ENCODE peak calls at places on chromosomes 7 and 10, in eight cellular contexts. One of them, this sample, is unnamed.

GRCh38 chr10:88389456-88389855 is 193.7 kb downstream of the RNLS start:
- DNase-seq in CD8-positive, alpha-beta T cell: peak; percentile 25
- DNase-seq in endothelial cell: peak; percentile 20
- DNase-seq in Peyer's patch: peak; percentile 26
- DNase-seq in cardiac fibroblast: peak; percentile 80
- DNase-seq in astrocyte of the spinal cord: peak; percentile 79
- DNase-seq in breast epithelium: no peak
- DNase-seq in heart right ventricle: peak; percentile 54
- DNase-seq in this sample: no peak

GRCh38 chr7:78172138-78172887 is 373.7 kb downstream of the PHTF2 start:
- DNase-seq in CD8-positive, alpha-beta T cell: no peak
- DNase-seq in endothelial cell: no peak
- DNase-seq in Peyer's patch: no peak
- DNase-seq in cardiac fibroblast: no peak
- DNase-seq in astrocyte of the spinal cord: no peak
- DNase-seq in breast epithelium: no peak
- DNase-seq in heart right ventricle: no peak
- DNase-seq in this sample: no peak

GRCh38 chr7:132560825-132561529 is 15.3 kb downstream of the PLXNA4 start:
- DNase-seq in CD8-positive, alpha-beta T cell: no peak
- DNase-seq in endothelial cell: no peak
- DNase-seq in Peyer's patch: no peak
- DNase-seq in cardiac fibroblast: no peak
- DNase-seq in astrocyte of the spinal cord: no peak
- DNase-seq in breast epithelium: no peak
- DNase-seq in heart right ventricle: no peak
- DNase-seq in this sample: no peak

GRCh38 chr10:116667484-116667883 is 46.7 kb downstream of the PNLIPRP2 start:
- DNase-seq in CD8-positive, alpha-beta T cell: no peak
- DNase-seq in endothelial cell: no peak
- DNase-seq in Peyer's patch: no peak
- DNase-seq in cardiac fibroblast: no peak
- DNase-seq in astrocyte of the spinal cord: no peak
- DNase-seq in breast epithelium: no peak
- DNase-seq in heart right ventricle: no peak
- DNase-seq in this sample: no peak

GRCh38 chr10:96448021-96448457 is 65.7 kb downstream of the TLL2 start:
- DNase-seq in CD8-positive, alpha-beta T cell: no peak
- DNase-seq in endothelial cell: no peak
- DNase-seq in Peyer's patch: no peak
- DNase-seq in cardiac fibroblast: peak; percentile 13
- DNase-seq in astrocyte of the spinal cord: peak; percentile 27
- DNase-seq in breast epithelium: no peak
- DNase-seq in heart right ventricle: peak; percentile 79
- DNase-seq in this sample: no peak

GRCh38 chr10:87675396-87676376 is 16.0 kb downstream of the PAPSS2 start:
- DNase-seq in CD8-positive, alpha-beta T cell: no peak
- DNase-seq in endothelial cell: no peak
- DNase-seq in Peyer's patch: no peak
- DNase-seq in cardiac fibroblast: peak; percentile 79
- DNase-seq in astrocyte of the spinal cord: peak; percentile 79
- DNase-seq in breast epithelium: no peak
- DNase-seq in heart right ventricle: no peak
- DNase-seq in this sample: peak; percentile 41

GRCh38 chr7:16397497-16398210 is 23.7 kb downstream of the CRPPA start:
- DNase-seq in CD8-positive, alpha-beta T cell: no peak
- DNase-seq in endothelial cell: no peak
- DNase-seq in Peyer's patch: no peak
- DNase-seq in cardiac fibroblast: no peak
- DNase-seq in astrocyte of the spinal cord: no peak
- DNase-seq in breast epithelium: no peak
- DNase-seq in heart right ventricle: no peak
- DNase-seq in this sample: no peak

GRCh38 chr10:93073539-93074136 is at the start of gene CYP26A1:
- DNase-seq in CD8-positive, alpha-beta T cell: no peak
- DNase-seq in endothelial cell: no peak
- DNase-seq in Peyer's patch: no peak
- DNase-seq in cardiac fibroblast: no peak
- DNase-seq in astrocyte of the spinal cord: no peak
- DNase-seq in breast epithelium: no peak
- DNase-seq in heart right ventricle: no peak
- DNase-seq in this sample: no peak

GRCh38 chr7:101555269-101555920 is 73.7 kb downstream of the MYL10 start:
- DNase-seq in CD8-positive, alpha-beta T cell: no peak
- DNase-seq in endothelial cell: no peak
- DNase-seq in Peyer's patch: no peak
- DNase-seq in cardiac fibroblast: no peak
- DNase-seq in astrocyte of the spinal cord: no peak
- DNase-seq in breast epithelium: peak; percentile 22
- DNase-seq in heart right ventricle: no peak
- DNase-seq in this sample: no peak

GRCh38 chr10:72044417-72045041 is 43.8 kb downstream of the SPOCK2 start:
- DNase-seq in CD8-positive, alpha-beta T cell: no peak
- DNase-seq in endothelial cell: peak; percentile 22
- DNase-seq in Peyer's patch: no peak
- DNase-seq in cardiac fibroblast: no peak
- DNase-seq in astrocyte of the spinal cord: no peak
- DNase-seq in breast epithelium: no peak
- DNase-seq in heart right ventricle: no peak
- DNase-seq in this sample: no peak

GRCh38 chr10:27022048-27022447 is 78.2 kb downstream of the ANKRD26 start:
- DNase-seq in CD8-positive, alpha-beta T cell: no peak
- DNase-seq in endothelial cell: no peak
- DNase-seq in Peyer's patch: no peak
- DNase-seq in cardiac fibroblast: no peak
- DNase-seq in astrocyte of the spinal cord: no peak
- DNase-seq in breast epithelium: no peak
- DNase-seq in heart right ventricle: no peak
- DNase-seq in this sample: no peak

GRCh38 chr7:92717982-92718716 is 118.2 kb downstream of the CDK6 start:
- DNase-seq in CD8-positive, alpha-beta T cell: peak; percentile 44
- DNase-seq in endothelial cell: peak; percentile 7
- DNase-seq in Peyer's patch: peak; percentile 38
- DNase-seq in cardiac fibroblast: peak; percentile 55
- DNase-seq in astrocyte of the spinal cord: peak; percentile 90
- DNase-seq in breast epithelium: no peak
- DNase-seq in heart right ventricle: peak; percentile 80
- DNase-seq in this sample: no peak

GRCh38 chr7:83413831-83414230 is 235.1 kb downstream of the SEMA3E start:
- DNase-seq in CD8-positive, alpha-beta T cell: no peak
- DNase-seq in endothelial cell: no peak
- DNase-seq in Peyer's patch: no peak
- DNase-seq in cardiac fibroblast: peak; percentile 56
- DNase-seq in astrocyte of the spinal cord: peak; percentile 12
- DNase-seq in breast epithelium: no peak
- DNase-seq in heart right ventricle: no peak
- DNase-seq in this sample: no peak

GRCh38 chr7:134472572-134473242 is 13.8 kb upstream of the AKR1B1 start:
- DNase-seq in CD8-positive, alpha-beta T cell: no peak
- DNase-seq in endothelial cell: no peak
- DNase-seq in Peyer's patch: no peak
- DNase-seq in cardiac fibroblast: no peak
- DNase-seq in astrocyte of the spinal cord: no peak
- DNase-seq in breast epithelium: no peak
- DNase-seq in heart right ventricle: no peak
- DNase-seq in this sample: no peak

DNA sequence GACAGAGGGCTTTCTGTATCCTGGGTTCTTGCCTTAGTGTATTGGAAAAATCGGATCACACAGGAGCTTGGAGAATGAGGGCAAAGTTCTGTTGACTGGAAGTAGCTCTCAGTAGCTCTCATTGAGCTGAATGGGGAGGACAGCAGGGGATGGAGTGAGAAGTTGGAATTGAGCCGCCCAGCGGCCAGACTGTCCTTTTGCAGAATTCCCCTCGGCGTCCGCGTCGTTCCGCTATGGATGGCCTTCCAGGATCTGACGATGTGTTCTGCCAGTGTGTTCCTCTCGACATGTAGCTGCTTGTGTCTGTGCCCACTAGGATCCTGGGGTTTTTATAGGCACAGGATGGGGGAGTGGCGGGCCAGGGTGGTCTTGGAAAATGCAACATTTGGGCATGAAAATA is 351.8 kb upstream of the SEMA3A start:
- DNase-seq in CD8-positive, alpha-beta T cell: no peak
- DNase-seq in endothelial cell: no peak
- DNase-seq in Peyer's patch: no peak
- DNase-seq in cardiac fibroblast: no peak
- DNase-seq in astrocyte of the spinal cord: no peak
- DNase-seq in breast epithelium: no peak
- DNase-seq in heart right ventricle: no peak
- DNase-seq in this sample: no peak
- TF ChIP-seq CTCF in CD8-positive, alpha-beta T cell: no peak
- TF ChIP-seq CTCF in endothelial cell: no peak
- TF ChIP-seq CTCF in Peyer's patch: no peak
- TF ChIP-seq CTCF in cardiac fibroblast: no peak
- TF ChIP-seq CTCF in astrocyte of the spinal cord: no peak
- TF ChIP-seq CTCF in breast epithelium: no peak
- TF ChIP-seq CTCF in heart right ventricle: no peak
- TF ChIP-seq CTCF in this sample: no peak

GRCh38 chr10:132591166-132591971 is 53.8 kb downstream of the INPP5A start:
- DNase-seq in CD8-positive, alpha-beta T cell: no peak
- DNase-seq in endothelial cell: no peak
- DNase-seq in Peyer's patch: no peak
- DNase-seq in cardiac fibroblast: peak; percentile 80
- DNase-seq in astrocyte of the spinal cord: peak; percentile 69
- DNase-seq in breast epithelium: no peak
- DNase-seq in heart right ventricle: peak; percentile 61
- DNase-seq in this sample: no peak
- TF ChIP-seq CTCF in CD8-positive, alpha-beta T cell: no peak
- TF ChIP-seq CTCF in endothelial cell: no peak
- TF ChIP-seq CTCF in Peyer's patch: no peak
- TF ChIP-seq CTCF in cardiac fibroblast: no peak
- TF ChIP-seq CTCF in astrocyte of the spinal cord: no peak
- TF ChIP-seq CTCF in breast epithelium: no peak
- TF ChIP-seq CTCF in heart right ventricle: no peak
- TF ChIP-seq CTCF in this sample: peak; percentile 15

GRCh38 chr10:48616436-48616835 is 11.6 kb upstream of the ARHGAP22 start:
- DNase-seq in CD8-positive, alpha-beta T cell: no peak
- DNase-seq in endothelial cell: no peak
- DNase-seq in Peyer's patch: no peak
- DNase-seq in cardiac fibroblast: no peak
- DNase-seq in astrocyte of the spinal cord: no peak
- DNase-seq in breast epithelium: no peak
- DNase-seq in heart right ventricle: no peak
- DNase-seq in this sample: no peak

GRCh38 chr10:48611133-48611532 is 6.3 kb upstream of the ARHGAP22 start:
- DNase-seq in CD8-positive, alpha-beta T cell: no peak
- DNase-seq in endothelial cell: no peak
- DNase-seq in Peyer's patch: no peak
- DNase-seq in cardiac fibroblast: no peak
- DNase-seq in astrocyte of the spinal cord: no peak
- DNase-seq in breast epithelium: no peak
- DNase-seq in heart right ventricle: no peak
- DNase-seq in this sample: no peak

GRCh38 chr10:48613015-48613414 is 8.1 kb upstream of the ARHGAP22 start:
- DNase-seq in CD8-positive, alpha-beta T cell: no peak
- DNase-seq in endothelial cell: no peak
- DNase-seq in Peyer's patch: no peak
- DNase-seq in cardiac fibroblast: no peak
- DNase-seq in astrocyte of the spinal cord: no peak
- DNase-seq in breast epithelium: no peak
- DNase-seq in heart right ventricle: no peak
- DNase-seq in this sample: no peak

GRCh38 chr10:48612241-48612943 is 7.5 kb upstream of the ARHGAP22 start:
- DNase-seq in CD8-positive, alpha-beta T cell: no peak
- DNase-seq in endothelial cell: no peak
- DNase-seq in Peyer's patch: no peak
- DNase-seq in cardiac fibroblast: no peak
- DNase-seq in astrocyte of the spinal cord: peak; percentile 55
- DNase-seq in breast epithelium: no peak
- DNase-seq in heart right ventricle: no peak
- DNase-seq in this sample: no peak

DNA sequence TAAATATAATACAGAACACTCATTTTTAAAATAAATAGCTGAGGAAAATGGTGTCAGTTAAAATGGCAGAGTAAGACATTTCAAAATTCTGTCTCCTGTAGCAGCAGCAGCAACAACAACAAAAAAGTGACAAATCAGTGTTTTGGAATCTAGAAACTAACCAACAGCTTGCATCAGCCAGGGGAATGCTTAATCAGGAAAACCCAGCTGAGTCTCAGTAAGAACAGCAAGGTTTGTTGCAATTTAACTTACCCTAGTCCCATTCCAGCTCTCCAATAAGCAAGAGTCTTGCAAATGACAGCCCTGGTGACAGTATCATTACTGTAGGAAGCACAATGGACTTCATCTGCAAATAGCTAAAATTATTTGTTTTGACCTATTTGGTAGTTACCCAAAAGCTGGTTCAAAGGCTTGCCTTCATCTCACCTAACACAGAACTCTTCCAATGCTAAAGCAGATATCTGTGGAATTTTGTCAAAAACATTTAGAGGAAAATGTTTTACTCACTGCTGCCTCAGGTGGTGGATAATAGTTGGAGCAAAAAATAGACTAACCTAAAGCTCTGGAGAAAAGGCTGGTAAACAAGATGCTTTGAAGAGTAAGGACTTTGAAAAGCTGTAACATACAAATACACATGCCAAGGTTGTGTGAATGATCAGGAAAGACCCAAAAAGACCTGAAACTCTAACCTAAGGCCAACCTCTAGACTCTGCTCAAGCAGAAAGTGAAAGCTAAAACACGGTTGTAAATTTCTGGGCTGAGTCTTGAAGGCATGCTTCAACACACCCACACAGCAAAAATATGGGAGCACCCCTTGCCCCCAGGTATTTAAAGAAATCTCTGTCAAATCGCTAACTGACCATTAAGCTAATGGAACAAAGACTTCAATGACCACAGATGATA is 9.9 kb upstream of the ARHGAP22 start:
- DNase-seq in CD8-positive, alpha-beta T cell: no peak
- DNase-seq in endothelial cell: no peak
- DNase-seq in Peyer's patch: no peak
- DNase-seq in cardiac fibroblast: peak; percentile 53
- DNase-seq in astrocyte of the spinal cord: peak; percentile 50
- DNase-seq in breast epithelium: no peak
- DNase-seq in heart right ventricle: no peak
- DNase-seq in this sample: no peak
- TF ChIP-seq CTCF in CD8-positive, alpha-beta T cell: no peak
- TF ChIP-seq CTCF in endothelial cell: peak; percentile 65
- TF ChIP-seq CTCF in Peyer's patch: peak; percentile 27
- TF ChIP-seq CTCF in cardiac fibroblast: peak; percentile 28
- TF ChIP-seq CTCF in astrocyte of the spinal cord: peak; percentile 53
- TF ChIP-seq CTCF in breast epithelium: no peak
- TF ChIP-seq CTCF in heart right ventricle: peak; percentile 35
- TF ChIP-seq CTCF in this sample: peak; percentile 29

DNA sequence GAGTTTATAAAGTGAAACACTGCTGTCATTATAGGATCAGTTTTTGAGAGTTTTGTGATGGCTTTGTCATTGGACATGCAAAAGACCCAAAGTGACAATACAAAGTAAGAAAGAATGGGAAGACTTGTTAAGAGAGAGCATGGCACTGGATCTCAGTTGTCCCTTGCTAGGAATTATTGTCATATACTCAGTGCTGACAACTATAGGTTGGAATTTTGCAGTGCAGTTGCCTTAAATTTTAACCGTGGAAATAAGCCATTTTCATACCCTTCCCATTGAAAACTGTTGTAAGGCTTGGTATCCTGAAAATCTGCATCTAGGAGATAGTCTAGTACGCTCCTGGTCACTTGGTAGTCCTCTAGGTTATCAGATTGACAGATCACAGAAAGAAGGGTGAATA is 1156.7 kb downstream of the GATA3 start:
- DNase-seq in CD8-positive, alpha-beta T cell: no peak
- DNase-seq in endothelial cell: no peak
- DNase-seq in Peyer's patch: no peak
- DNase-seq in cardiac fibroblast: no peak
- DNase-seq in astrocyte of the spinal cord: no peak
- DNase-seq in breast epithelium: no peak
- DNase-seq in heart right ventricle: no peak
- DNase-seq in this sample: no peak
- TF ChIP-seq CTCF in CD8-positive, alpha-beta T cell: no peak
- TF ChIP-seq CTCF in endothelial cell: peak; percentile 32
- TF ChIP-seq CTCF in Peyer's patch: no peak
- TF ChIP-seq CTCF in cardiac fibroblast: peak; percentile 31
- TF ChIP-seq CTCF in astrocyte of the spinal cord: peak; percentile 53
- TF ChIP-seq CTCF in breast epithelium: no peak
- TF ChIP-seq CTCF in heart right ventricle: peak; percentile 24
- TF ChIP-seq CTCF in this sample: peak; percentile 53